ENCODE peak calls at places on chromosomes 1 and 21, in five cellular contexts. One of them, this sample, is unnamed.
A peak's percentile ranks its signal among the peaks of the same experiment; 100 is the strongest.

GRCh38 chr1:247112479-247112781 is 8.3 kb upstream of the ZNF669 start:
- DNase-seq in activated CD4-positive, alpha-beta T cell treated with anti-CD3 and anti-CD28 coated beads, Interleukin-2, amount 50 U/mL, for 48 hours: no peak
- DNase-seq in RWPE1: no peak
- DNase-seq in CD8-positive, alpha-beta T cell: no peak
- DNase-seq in heart left ventricle: no peak
- DNase-seq in this sample: no peak

GRCh38 chr1:31700468-31701136 is 3.2 kb downstream of the COL16A1 start:
- DNase-seq in activated CD4-positive, alpha-beta T cell treated with anti-CD3 and anti-CD28 coated beads, Interleukin-2, amount 50 U/mL, for 48 hours: no peak
- DNase-seq in RWPE1: no peak
- DNase-seq in heart left ventricle: no peak
- DNase-seq in CD8-positive, alpha-beta T cell: no peak
- DNase-seq in this sample: no peak

GRCh38 chr1:39196244-39197215 is 8.0 kb upstream of the MACF1 start:
- DNase-seq in CD8-positive, alpha-beta T cell: peak; percentile 72
- DNase-seq in heart left ventricle: no peak
- DNase-seq in RWPE1: no peak
- DNase-seq in activated CD4-positive, alpha-beta T cell treated with anti-CD3 and anti-CD28 coated beads, Interleukin-2, amount 50 U/mL, for 48 hours: no peak
- DNase-seq in this sample: peak; percentile 53

GRCh38 chr1:26378088-26378878 is 5.7 kb upstream of the ZNF683 start:
- DNase-seq in heart left ventricle: no peak
- DNase-seq in activated CD4-positive, alpha-beta T cell treated with anti-CD3 and anti-CD28 coated beads, Interleukin-2, amount 50 U/mL, for 48 hours: peak; percentile 55
- DNase-seq in RWPE1: peak; percentile 97
- DNase-seq in CD8-positive, alpha-beta T cell: peak; percentile 90
- DNase-seq in this sample: peak; percentile 63

GRCh38 chr1:161953256-161953920 is 70.3 kb downstream of the OLFML2B start:
- DNase-seq in CD8-positive, alpha-beta T cell: no peak
- DNase-seq in RWPE1: no peak
- DNase-seq in activated CD4-positive, alpha-beta T cell treated with anti-CD3 and anti-CD28 coated beads, Interleukin-2, amount 50 U/mL, for 48 hours: no peak
- DNase-seq in heart left ventricle: no peak
- DNase-seq in this sample: no peak

GRCh38 chr1:19478241-19478780 is 7.0 kb downstream of the CAPZB start:
- DNase-seq in CD8-positive, alpha-beta T cell: no peak
- DNase-seq in heart left ventricle: no peak
- DNase-seq in RWPE1: no peak
- DNase-seq in activated CD4-positive, alpha-beta T cell treated with anti-CD3 and anti-CD28 coated beads, Interleukin-2, amount 50 U/mL, for 48 hours: no peak
- DNase-seq in this sample: no peak

GRCh38 chr1:223538921-223539445 is 126.5 kb downstream of the CAPN8 start:
- DNase-seq in RWPE1: no peak
- DNase-seq in CD8-positive, alpha-beta T cell: no peak
- DNase-seq in activated CD4-positive, alpha-beta T cell treated with anti-CD3 and anti-CD28 coated beads, Interleukin-2, amount 50 U/mL, for 48 hours: no peak
- DNase-seq in heart left ventricle: no peak
- DNase-seq in this sample: no peak

GRCh38 chr1:205777994-205778393 is 2.7 kb upstream of the RAB29 start:
- DNase-seq in heart left ventricle: no peak
- DNase-seq in activated CD4-positive, alpha-beta T cell treated with anti-CD3 and anti-CD28 coated beads, Interleukin-2, amount 50 U/mL, for 48 hours: no peak
- DNase-seq in CD8-positive, alpha-beta T cell: no peak
- DNase-seq in RWPE1: no peak
- DNase-seq in this sample: no peak

GRCh38 chr1:247357062-247357780 is 25.6 kb upstream of the ZNF496 start:
- DNase-seq in RWPE1: no peak
- DNase-seq in activated CD4-positive, alpha-beta T cell treated with anti-CD3 and anti-CD28 coated beads, Interleukin-2, amount 50 U/mL, for 48 hours: no peak
- DNase-seq in heart left ventricle: peak; percentile 56
- DNase-seq in CD8-positive, alpha-beta T cell: no peak
- DNase-seq in this sample: no peak

GRCh38 chr21:29295066-29295650 is 3.6 kb upstream of the BACH1 start:
- DNase-seq in activated CD4-positive, alpha-beta T cell treated with anti-CD3 and anti-CD28 coated beads, Interleukin-2, amount 50 U/mL, for 48 hours: no peak
- DNase-seq in RWPE1: no peak
- DNase-seq in heart left ventricle: no peak
- DNase-seq in CD8-positive, alpha-beta T cell: peak; percentile 52
- DNase-seq in this sample: peak; percentile 45

GRCh38 chr1:86207323-86207722 is 50.8 kb upstream of the COL24A1 start:
- DNase-seq in activated CD4-positive, alpha-beta T cell treated with anti-CD3 and anti-CD28 coated beads, Interleukin-2, amount 50 U/mL, for 48 hours: no peak
- DNase-seq in RWPE1: peak; percentile 36
- DNase-seq in heart left ventricle: peak; percentile 48
- DNase-seq in CD8-positive, alpha-beta T cell: no peak
- DNase-seq in this sample: no peak

GRCh38 chr1:212928323-212929281 is 21.7 kb upstream of the VASH2 start:
- DNase-seq in activated CD4-positive, alpha-beta T cell treated with anti-CD3 and anti-CD28 coated beads, Interleukin-2, amount 50 U/mL, for 48 hours: no peak
- DNase-seq in heart left ventricle: no peak
- DNase-seq in CD8-positive, alpha-beta T cell: no peak
- DNase-seq in RWPE1: no peak
- DNase-seq in this sample: no peak

GRCh38 chr1:109485001-109485400 is 1.3 kb downstream of the ATXN7L2 start:
- DNase-seq in activated CD4-positive, alpha-beta T cell treated with anti-CD3 and anti-CD28 coated beads, Interleukin-2, amount 50 U/mL, for 48 hours: no peak
- DNase-seq in CD8-positive, alpha-beta T cell: no peak
- DNase-seq in RWPE1: no peak
- DNase-seq in heart left ventricle: no peak
- DNase-seq in this sample: no peak

GRCh38 chr1:202967684-202968281 is 726 bp upstream of the CYB5R1 start:
- DNase-seq in activated CD4-positive, alpha-beta T cell treated with anti-CD3 and anti-CD28 coated beads, Interleukin-2, amount 50 U/mL, for 48 hours: peak; percentile 14
- DNase-seq in CD8-positive, alpha-beta T cell: peak; percentile 53
- DNase-seq in RWPE1: no peak
- DNase-seq in heart left ventricle: no peak
- DNase-seq in this sample: no peak

GRCh38 chr21:14538477-14538876 is 7.6 kb downstream of the SAMSN1 start:
- DNase-seq in activated CD4-positive, alpha-beta T cell treated with anti-CD3 and anti-CD28 coated beads, Interleukin-2, amount 50 U/mL, for 48 hours: no peak
- DNase-seq in CD8-positive, alpha-beta T cell: no peak
- DNase-seq in heart left ventricle: no peak
- DNase-seq in RWPE1: no peak
- DNase-seq in this sample: no peak

GRCh38 chr1:165637427-165637826 is 6.4 kb downstream of the MGST3 start:
- DNase-seq in activated CD4-positive, alpha-beta T cell treated with anti-CD3 and anti-CD28 coated beads, Interleukin-2, amount 50 U/mL, for 48 hours: no peak
- DNase-seq in RWPE1: no peak
- DNase-seq in CD8-positive, alpha-beta T cell: no peak
- DNase-seq in heart left ventricle: no peak
- DNase-seq in this sample: no peak

GRCh38 chr1:231935856-231936255 is 309.3 kb downstream of the DISC1 start:
- DNase-seq in activated CD4-positive, alpha-beta T cell treated with anti-CD3 and anti-CD28 coated beads, Interleukin-2, amount 50 U/mL, for 48 hours: no peak
- DNase-seq in CD8-positive, alpha-beta T cell: no peak
- DNase-seq in heart left ventricle: no peak
- DNase-seq in RWPE1: no peak
- DNase-seq in this sample: no peak

GRCh38 chr1:169112241-169112640 is 5.8 kb downstream of the ATP1B1 start:
- DNase-seq in heart left ventricle: peak; percentile 40
- DNase-seq in RWPE1: no peak
- DNase-seq in activated CD4-positive, alpha-beta T cell treated with anti-CD3 and anti-CD28 coated beads, Interleukin-2, amount 50 U/mL, for 48 hours: no peak
- DNase-seq in CD8-positive, alpha-beta T cell: no peak
- DNase-seq in this sample: no peak

GRCh38 chr1:51686450-51686849 is 69.6 kb downstream of the OSBPL9 start:
- DNase-seq in activated CD4-positive, alpha-beta T cell treated with anti-CD3 and anti-CD28 coated beads, Interleukin-2, amount 50 U/mL, for 48 hours: peak; percentile 3
- DNase-seq in CD8-positive, alpha-beta T cell: no peak
- DNase-seq in RWPE1: peak; percentile 33
- DNase-seq in heart left ventricle: no peak
- DNase-seq in this sample: no peak

This sample was measured in B cell.